ENCODE peak calls at places on chromosomes 4 and X, in seven cellular contexts. O, V, J, B, E, M and C are unnamed samples.

GRCh38 chr4:143251781-143252180 is 67.1 kb downstream of the USP38 start:
- DNase-seq in O (no peak), V (peak), J (no peak), B (no peak), E (no peak), M (no peak), C (no peak)

GRCh38 chr4:107800058-107800457 is 24.7 kb upstream of the SGMS2 start:
- DNase-seq in O (no peak), V (no peak), J (no peak), B (no peak), E (no peak), M (no peak), C (no peak)

GRCh38 chrX:112840382-112841113 is at the start of gene AMOT:
- DNase-seq in O (peak), V (no peak), J (peak), B (peak), E (peak), M (peak), C (peak)

GRCh38 chrX:45760187-45760742 is 559.6 kb upstream of the DIPK2B start:
- DNase-seq in O (no peak), V (no peak), J (no peak), B (no peak), E (no peak), M (no peak), C (no peak)

GRCh38 chr4:37453004-37453360 is 208.4 kb downstream of the NWD2 start:
- DNase-seq in O (peak), V (no peak), J (peak), B (peak), E (peak), M (peak), C (peak)

GRCh38 chrX:136823175-136823574 is 42.4 kb upstream of the ARHGEF6 start:
- DNase-seq in O (no peak), V (peak), J (no peak), B (no peak), E (no peak), M (no peak), C (no peak)

GRCh38 chr4:168200685-168201084 is 108.3 kb downstream of the ANXA10 start:
- DNase-seq in O (no peak), V (no peak), J (no peak), B (no peak), E (no peak), M (no peak), C (no peak)

GRCh38 chrX:2325076-2325784 is 175.5 kb downstream of the DHRSX start:
- DNase-seq in O (no peak), V (no peak), J (no peak), B (no peak), E (peak), M (no peak), C (no peak)

GRCh38 chrX:56817179-56817578 is 88.1 kb downstream of the NBDY start:
- DNase-seq in O (no peak), V (no peak), J (no peak), B (no peak), E (no peak), M (no peak), C (no peak)

GRCh38 chrX:72644946-72645345 is 69.2 kb downstream of the PHKA1 start:
- DNase-seq in O (no peak), V (no peak), J (no peak), B (no peak), E (no peak), M (no peak), C (no peak)